ENCODE peak calls at places on chromosomes 16 and 17, in eight cellular contexts. R, O, G, Z, P, S, L and E are unnamed samples.

GRCh38 chr17:31744541-31744951 is 114.5 kb downstream of the COPRS start:
- DNase-seq in G (no peak), L (no peak), S (no peak), R (no peak), Z (no peak), P (peak; percentile 30), O (no peak), E (no peak)

GRCh38 chr17:40112718-40113109 is 9.1 kb upstream of the MSL1 start:
- DNase-seq in L (no peak), P (no peak), O (no peak), Z (no peak), R (no peak), G (no peak), S (no peak), E (no peak)

GRCh38 chr17:8022358-8023038 is 16.4 kb upstream of the ALOX15B start:
- DNase-seq in S (no peak), L (peak; percentile 16), R (no peak), G (no peak), P (no peak), Z (no peak), O (no peak), E (no peak)

GRCh38 chr16:2970563-2970962 is 1.4 kb downstream of the PAQR4 start:
- DNase-seq in P (peak; percentile 57), S (no peak), Z (no peak), L (no peak), G (peak; percentile 61), O (no peak), R (no peak), E (no peak)

GRCh38 chr17:66957951-66958579 is 6.4 kb upstream of the CACNG4 start:
- DNase-seq in L (no peak), S (no peak), R (no peak), O (no peak), P (no peak), G (no peak), Z (peak; percentile 44), E (no peak)

GRCh38 chr16:67393111-67393789 is at the start of gene TPPP3:
- DNase-seq in L (peak; percentile 90), P (no peak), G (peak; percentile 95), O (peak; percentile 90), R (peak; percentile 90), S (peak; percentile 83), Z (peak; percentile 98), E (peak; percentile 96)

GRCh38 chr17:17361543-17362511 is 58.7 kb downstream of the NT5M start:
- DNase-seq in L (peak; percentile 62), O (no peak), P (no peak), R (no peak), G (peak; percentile 29), S (no peak), Z (no peak), E (no peak)

GRCh38 chr16:28985611-28986041 is 774 bp downstream of the LAT start:
- DNase-seq in O (no peak), Z (no peak), P (no peak), S (no peak), R (no peak), L (no peak), G (no peak), E (peak; percentile 28)

GRCh38 chr17:76889323-76889722 is 21.1 kb downstream of the MGAT5B start:
- DNase-seq in Z (no peak), O (no peak), G (no peak), S (no peak), P (no peak), R (no peak), L (no peak), E (no peak)

GRCh38 chr17:38465420-38466345 is 37.4 kb downstream of the ARHGAP23 start:
- DNase-seq in O (peak; percentile 55), R (peak; percentile 36), G (no peak), L (no peak), S (no peak), Z (no peak), P (no peak), E (peak; percentile 59)

DNA sequence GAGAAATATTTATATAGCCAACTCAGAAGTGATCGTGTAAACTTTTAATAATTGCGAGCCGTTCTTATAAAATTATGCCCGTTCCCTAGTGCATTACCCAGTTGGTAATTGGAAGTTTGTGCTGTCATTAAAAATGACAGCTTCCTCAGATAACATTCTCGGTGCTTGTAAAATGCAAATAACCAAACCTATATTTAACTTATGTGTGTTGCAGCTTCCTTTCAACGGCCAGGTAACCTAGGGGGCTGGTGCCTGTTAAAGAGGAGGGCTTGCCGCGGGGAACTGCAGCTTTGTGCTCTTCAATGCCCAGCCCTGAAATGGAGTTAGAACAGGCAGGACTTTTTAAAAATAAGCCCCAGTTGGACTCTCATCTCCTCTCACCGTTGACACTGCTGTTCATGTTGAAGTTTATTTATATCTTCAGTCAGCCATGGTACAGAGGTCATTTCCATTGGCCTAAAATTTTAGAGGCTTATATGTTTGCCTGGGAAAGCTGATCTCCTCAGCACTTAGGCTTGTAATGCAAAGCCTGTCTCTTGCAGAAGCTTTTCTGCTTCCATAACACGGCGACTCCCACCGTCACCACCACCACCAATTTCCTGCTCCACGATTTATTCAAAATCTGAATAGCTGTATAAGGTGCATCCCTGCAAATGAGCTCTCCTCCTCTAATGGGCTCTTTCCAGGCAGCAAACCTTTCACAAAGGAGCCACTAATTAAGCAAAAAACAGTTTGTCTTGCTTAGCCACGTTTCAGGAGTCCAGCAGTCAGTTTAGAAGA is 74.7 kb downstream of the RPA1 start:
- DNase-seq in L (no peak), P (peak; percentile 88), R (no peak), Z (no peak), O (no peak), G (peak; percentile 9), S (no peak), E (no peak)
- H3K4me3 ChIP-seq in L (no peak overlapping the region), P (peak overlapping the region; percentile 56), R (no peak overlapping the region), Z (no peak overlapping the region), O (no peak overlapping the region), G (no peak overlapping the region), S (no peak overlapping the region), E (no peak overlapping the region)

GRCh38 chr16:74922150-74923138 is 62.5 kb downstream of the WDR59 start:
- DNase-seq in P (no peak), R (no peak), L (no peak), G (no peak), Z (no peak), O (peak; percentile 39), S (no peak), E (no peak)

GRCh38 chr16:74923766-74924460 is 61.0 kb downstream of the WDR59 start:
- DNase-seq in L (no peak), P (no peak), O (peak; percentile 50), Z (no peak), G (no peak), R (no peak), S (no peak), E (no peak)

GRCh38 chr16:74926832-74927231 is 58.1 kb downstream of the WDR59 start:
- DNase-seq in R (no peak), G (no peak), Z (no peak), S (no peak), O (no peak), P (no peak), L (no peak), E (no peak)

DNA sequence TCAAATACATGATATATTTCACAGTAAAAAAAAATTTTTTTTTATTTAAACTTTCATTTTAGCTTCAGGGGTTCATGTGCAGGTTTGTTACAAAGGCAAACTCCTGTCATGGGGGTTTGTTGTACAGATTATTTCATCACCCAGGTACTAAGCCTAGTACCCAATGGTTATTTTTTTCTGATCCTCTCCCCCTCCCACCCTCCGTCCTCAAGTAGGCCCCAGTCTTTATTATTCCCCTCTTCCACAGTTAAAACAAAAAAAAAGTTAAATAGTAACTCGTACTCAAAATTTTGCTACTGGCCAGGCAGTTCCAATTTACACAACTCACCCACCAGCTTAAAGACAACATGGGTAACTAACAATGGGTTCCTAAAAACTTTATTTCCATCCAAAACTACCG is 63.9 kb downstream of the WDR59 start:
- DNase-seq in L (no peak), R (no peak), G (no peak), O (no peak), Z (no peak), S (no peak), P (no peak), E (no peak)
- H3K36me3 ChIP-seq in L (peaks cover 58% of the 10 kb centered on the region), R (no peaks in the 10 kb centered on the region), G (no peaks in the 10 kb centered on the region), O (no peaks in the 10 kb centered on the region), Z (peaks cover 11% of the 10 kb centered on the region), S (peaks cover 21% of the 10 kb centered on the region), P (peaks cover 9% of the 10 kb centered on the region), E (peaks cover 16% of the 10 kb centered on the region)

GRCh38 chr17:35743911-35744328 is 9.1 kb downstream of the GAS2L2 start:
- DNase-seq in O (no peak), R (no peak), P (peak; percentile 78), G (no peak), S (peak; percentile 78), Z (no peak), L (no peak), E (peak; percentile 86)

GRCh38 chr17:35746956-35747355 is 6.1 kb downstream of the GAS2L2 start:
- DNase-seq in G (no peak), L (no peak), R (no peak), S (no peak), O (no peak), P (no peak), Z (no peak), E (peak; percentile 39)

GRCh38 chr17:35744830-35745229 is 8.2 kb downstream of the GAS2L2 start:
- DNase-seq in R (no peak), G (no peak), L (no peak), S (no peak), Z (no peak), O (no peak), P (no peak), E (no peak)

GRCh38 chr17:35745749-35746320 is 7.2 kb downstream of the GAS2L2 start:
- DNase-seq in Z (no peak), G (no peak), L (no peak), R (no peak), O (no peak), S (no peak), P (no peak), E (peak; percentile 26)

DNA sequence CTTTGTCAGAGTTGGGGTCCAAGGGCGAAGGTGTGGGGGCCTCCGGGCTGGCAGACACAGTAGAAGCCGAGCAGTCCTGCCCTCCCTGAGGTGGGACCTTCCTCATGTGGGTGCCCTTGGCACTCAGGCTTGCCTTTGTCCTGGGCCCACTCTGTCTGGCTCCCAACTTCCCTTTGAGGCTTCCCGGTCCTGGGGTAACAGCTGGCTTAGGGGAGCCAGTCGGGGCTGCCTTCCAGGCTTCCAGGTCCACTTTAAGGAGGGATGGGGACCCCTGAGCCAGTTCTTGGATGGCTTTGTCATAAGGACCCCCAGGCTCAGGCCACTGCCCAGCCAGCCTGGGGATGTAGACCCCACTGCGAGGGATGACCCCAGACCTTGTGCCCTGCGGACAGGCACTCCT is 7.8 kb downstream of the GAS2L2 start:
- DNase-seq in S (no peak), O (no peak), L (no peak), Z (no peak), R (no peak), G (no peak), P (no peak), E (peak; percentile 36)
- H3K27me3 ChIP-seq in S (peaks cover 46% of the 10 kb centered on the region), O (no peaks in the 10 kb centered on the region), L (peaks cover 61% of the 10 kb centered on the region), Z (peaks cover 3% of the 10 kb centered on the region), R (peaks cover 59% of the 10 kb centered on the region), G (no peaks in the 10 kb centered on the region), P (no peaks in the 10 kb centered on the region), E (peaks cover 43% of the 10 kb centered on the region)

DNA sequence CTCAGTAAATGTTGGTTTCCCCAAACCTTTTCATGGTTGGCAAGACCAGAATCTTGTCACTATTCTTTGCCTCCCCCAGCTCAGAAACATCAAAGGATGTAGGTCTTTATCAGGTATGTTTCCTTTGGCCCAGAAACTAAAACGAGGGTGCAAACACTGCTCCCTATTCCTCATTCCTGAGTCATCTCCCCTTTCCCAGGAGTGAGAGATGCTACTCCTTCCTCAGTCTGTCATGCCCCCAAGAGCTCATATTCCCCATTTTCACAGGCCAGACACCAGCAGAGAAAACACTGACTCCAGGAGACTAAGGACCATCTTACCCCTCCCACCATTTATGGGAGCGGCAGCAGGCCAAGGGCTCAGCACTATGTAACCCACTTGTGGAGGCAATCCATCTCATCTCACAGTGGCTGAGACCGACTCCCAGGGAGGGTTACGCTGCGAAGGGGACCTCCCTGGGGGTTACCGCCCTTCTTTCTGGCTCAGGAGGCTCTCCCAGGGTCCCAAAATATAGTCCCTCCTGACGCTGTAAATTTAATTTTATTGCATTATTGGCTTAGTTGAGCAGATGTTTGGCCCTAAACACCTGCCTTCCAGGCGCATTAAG is 1.5 kb downstream of the GEMIN4 start:
- DNase-seq in O (no peak), Z (no peak), L (no peak), R (no peak), S (no peak), G (no peak), P (no peak), E (no peak)
- H3K4me3 ChIP-seq in O (no peak overlapping the region), Z (peak overlapping the region; percentile 78), L (no peak overlapping the region), R (peak overlapping the region; percentile 88), S (peak overlapping the region; percentile 96), G (peak overlapping the region; percentile 73), P (peak overlapping the region; percentile 89), E (no peak overlapping the region)